ENCODE peak calls at places on chromosomes 3 and 15, in five cellular contexts. One of them, this sample, is unnamed.

GRCh38 chr3:50494136-50494535 is 9.3 kb downstream of the CACNA2D2 start:
- DNase-seq in astrocyte: no peak
- DNase-seq in activated naive CD8-positive, alpha-beta T cell treated with anti-CD3 and anti-CD28 coated beads, Interleukin-2, amount 50 U/mL, for 24 hours: no peak
- DNase-seq in right cardiac atrium: no peak
- DNase-seq in fibroblast of mammary gland: no peak
- DNase-seq in this sample: no peak

GRCh38 chr3:71694358-71694999 is 30.7 kb downstream of the EIF4E3 start:
- DNase-seq in astrocyte: peak; percentile 68
- DNase-seq in activated naive CD8-positive, alpha-beta T cell treated with anti-CD3 and anti-CD28 coated beads, Interleukin-2, amount 50 U/mL, for 24 hours: no peak
- DNase-seq in right cardiac atrium: no peak
- DNase-seq in fibroblast of mammary gland: peak; percentile 73
- DNase-seq in this sample: no peak

GRCh38 chr3:15491143-15491542 is 30.4 kb downstream of the COLQ start:
- DNase-seq in astrocyte: no peak
- DNase-seq in activated naive CD8-positive, alpha-beta T cell treated with anti-CD3 and anti-CD28 coated beads, Interleukin-2, amount 50 U/mL, for 24 hours: no peak
- DNase-seq in right cardiac atrium: no peak
- DNase-seq in fibroblast of mammary gland: no peak
- DNase-seq in this sample: no peak

GRCh38 chr3:14123308-14124222 is 1.1 kb downstream of the CHCHD4 start:
- DNase-seq in astrocyte: no peak
- DNase-seq in activated naive CD8-positive, alpha-beta T cell treated with anti-CD3 and anti-CD28 coated beads, Interleukin-2, amount 50 U/mL, for 24 hours: no peak
- DNase-seq in right cardiac atrium: no peak
- DNase-seq in fibroblast of mammary gland: no peak
- DNase-seq in this sample: no peak

GRCh38 chr3:99607151-99607550 is 31.2 kb upstream of the COL8A1 start:
- DNase-seq in astrocyte: no peak
- DNase-seq in activated naive CD8-positive, alpha-beta T cell treated with anti-CD3 and anti-CD28 coated beads, Interleukin-2, amount 50 U/mL, for 24 hours: no peak
- DNase-seq in right cardiac atrium: no peak
- DNase-seq in fibroblast of mammary gland: no peak
- DNase-seq in this sample: no peak

GRCh38 chr3:43128458-43128857 is 22.6 kb upstream of the POMGNT2 start:
- DNase-seq in astrocyte: no peak
- DNase-seq in activated naive CD8-positive, alpha-beta T cell treated with anti-CD3 and anti-CD28 coated beads, Interleukin-2, amount 50 U/mL, for 24 hours: no peak
- DNase-seq in right cardiac atrium: no peak
- DNase-seq in fibroblast of mammary gland: peak; percentile 30
- DNase-seq in this sample: no peak

GRCh38 chr3:172808969-172809546 is 58.5 kb downstream of the ECT2 start:
- DNase-seq in astrocyte: peak; percentile 35
- DNase-seq in activated naive CD8-positive, alpha-beta T cell treated with anti-CD3 and anti-CD28 coated beads, Interleukin-2, amount 50 U/mL, for 24 hours: no peak
- DNase-seq in right cardiac atrium: no peak
- DNase-seq in fibroblast of mammary gland: peak; percentile 61
- DNase-seq in this sample: no peak

GRCh38 chr3:137760341-137761098 is 3.6 kb upstream of the SOX14 start:
- DNase-seq in astrocyte: no peak
- DNase-seq in activated naive CD8-positive, alpha-beta T cell treated with anti-CD3 and anti-CD28 coated beads, Interleukin-2, amount 50 U/mL, for 24 hours: no peak
- DNase-seq in right cardiac atrium: no peak
- DNase-seq in fibroblast of mammary gland: no peak
- DNase-seq in this sample: no peak

GRCh38 chr3:2392981-2393380 is 294.3 kb downstream of the CNTN4 start:
- DNase-seq in astrocyte: no peak
- DNase-seq in activated naive CD8-positive, alpha-beta T cell treated with anti-CD3 and anti-CD28 coated beads, Interleukin-2, amount 50 U/mL, for 24 hours: no peak
- DNase-seq in right cardiac atrium: no peak
- DNase-seq in fibroblast of mammary gland: no peak
- DNase-seq in this sample: no peak

GRCh38 chr15:25060996-25061620 is 106.3 kb downstream of the SNRPN start:
- DNase-seq in astrocyte: no peak
- DNase-seq in activated naive CD8-positive, alpha-beta T cell treated with anti-CD3 and anti-CD28 coated beads, Interleukin-2, amount 50 U/mL, for 24 hours: no peak
- DNase-seq in right cardiac atrium: no peak
- DNase-seq in fibroblast of mammary gland: no peak
- DNase-seq in this sample: no peak

GRCh38 chr15:99436472-99437314 is 129.1 kb upstream of the MEF2A start:
- DNase-seq in astrocyte: no peak
- DNase-seq in activated naive CD8-positive, alpha-beta T cell treated with anti-CD3 and anti-CD28 coated beads, Interleukin-2, amount 50 U/mL, for 24 hours: no peak
- DNase-seq in right cardiac atrium: no peak
- DNase-seq in fibroblast of mammary gland: no peak
- DNase-seq in this sample: no peak

GRCh38 chr15:70491183-70491621 is 272.2 kb downstream of the UACA start:
- DNase-seq in astrocyte: peak; percentile 65
- DNase-seq in activated naive CD8-positive, alpha-beta T cell treated with anti-CD3 and anti-CD28 coated beads, Interleukin-2, amount 50 U/mL, for 24 hours: no peak
- DNase-seq in right cardiac atrium: no peak
- DNase-seq in fibroblast of mammary gland: peak; percentile 59
- DNase-seq in this sample: no peak

GRCh38 chr15:60763668-60764067 is 284.7 kb upstream of the ICE2 start:
- DNase-seq in astrocyte: no peak
- DNase-seq in activated naive CD8-positive, alpha-beta T cell treated with anti-CD3 and anti-CD28 coated beads, Interleukin-2, amount 50 U/mL, for 24 hours: no peak
- DNase-seq in right cardiac atrium: no peak
- DNase-seq in fibroblast of mammary gland: no peak
- DNase-seq in this sample: no peak

GRCh38 chr3:32398531-32398930 is 6.9 kb downstream of the CMTM7 start:
- DNase-seq in astrocyte: no peak
- DNase-seq in activated naive CD8-positive, alpha-beta T cell treated with anti-CD3 and anti-CD28 coated beads, Interleukin-2, amount 50 U/mL, for 24 hours: no peak
- DNase-seq in right cardiac atrium: peak; percentile 72
- DNase-seq in fibroblast of mammary gland: no peak
- DNase-seq in this sample: peak; percentile 68

GRCh38 chr15:99151156-99151555 is 46.3 kb downstream of the SYNM start:
- DNase-seq in astrocyte: no peak
- DNase-seq in activated naive CD8-positive, alpha-beta T cell treated with anti-CD3 and anti-CD28 coated beads, Interleukin-2, amount 50 U/mL, for 24 hours: no peak
- DNase-seq in right cardiac atrium: no peak
- DNase-seq in fibroblast of mammary gland: no peak
- DNase-seq in this sample: no peak

GRCh38 chr15:31306426-31307269 is 20.0 kb upstream of the KLF13 start:
- DNase-seq in astrocyte: peak; percentile 10
- DNase-seq in activated naive CD8-positive, alpha-beta T cell treated with anti-CD3 and anti-CD28 coated beads, Interleukin-2, amount 50 U/mL, for 24 hours: no peak
- DNase-seq in right cardiac atrium: peak; percentile 56
- DNase-seq in fibroblast of mammary gland: no peak
- DNase-seq in this sample: peak; percentile 58

GRCh38 chr3:12553921-12554391 is 2.9 kb upstream of the MKRN2 start:
- DNase-seq in astrocyte: peak; percentile 18
- DNase-seq in activated naive CD8-positive, alpha-beta T cell treated with anti-CD3 and anti-CD28 coated beads, Interleukin-2, amount 50 U/mL, for 24 hours: peak; percentile 33
- DNase-seq in right cardiac atrium: peak; percentile 35
- DNase-seq in fibroblast of mammary gland: no peak
- DNase-seq in this sample: peak; percentile 32

GRCh38 chr3:178623666-178624255 is 87.5 kb downstream of the KCNMB2 start:
- DNase-seq in astrocyte: no peak
- DNase-seq in activated naive CD8-positive, alpha-beta T cell treated with anti-CD3 and anti-CD28 coated beads, Interleukin-2, amount 50 U/mL, for 24 hours: no peak
- DNase-seq in right cardiac atrium: no peak
- DNase-seq in fibroblast of mammary gland: no peak
- DNase-seq in this sample: no peak

GRCh38 chr3:143188881-143189280 is 69.3 kb downstream of the CHST2 start:
- DNase-seq in astrocyte: no peak
- DNase-seq in activated naive CD8-positive, alpha-beta T cell treated with anti-CD3 and anti-CD28 coated beads, Interleukin-2, amount 50 U/mL, for 24 hours: no peak
- DNase-seq in right cardiac atrium: no peak
- DNase-seq in fibroblast of mammary gland: peak; percentile 68
- DNase-seq in this sample: no peak

GRCh38 chr3:161069441-161070251 is 35.5 kb downstream of the B3GALNT1 start:
- DNase-seq in astrocyte: peak; percentile 86
- DNase-seq in activated naive CD8-positive, alpha-beta T cell treated with anti-CD3 and anti-CD28 coated beads, Interleukin-2, amount 50 U/mL, for 24 hours: no peak
- DNase-seq in right cardiac atrium: no peak
- DNase-seq in fibroblast of mammary gland: peak; percentile 82
- DNase-seq in this sample: no peak

GRCh38 chr3:47250309-47251060 is 32.1 kb downstream of the KIF9 start:
- DNase-seq in astrocyte: no peak
- DNase-seq in activated naive CD8-positive, alpha-beta T cell treated with anti-CD3 and anti-CD28 coated beads, Interleukin-2, amount 50 U/mL, for 24 hours: no peak
- DNase-seq in right cardiac atrium: peak; percentile 26
- DNase-seq in fibroblast of mammary gland: peak; percentile 42
- DNase-seq in this sample: peak; percentile 47

GRCh38 chr3:179067839-179068238 is 3.8 kb downstream of the ZMAT3 start:
- DNase-seq in astrocyte: no peak
- DNase-seq in activated naive CD8-positive, alpha-beta T cell treated with anti-CD3 and anti-CD28 coated beads, Interleukin-2, amount 50 U/mL, for 24 hours: no peak
- DNase-seq in right cardiac atrium: no peak
- DNase-seq in fibroblast of mammary gland: no peak
- DNase-seq in this sample: no peak

GRCh38 chr3:11995061-11995460 is 9.1 kb upstream of the SYN2 start:
- DNase-seq in astrocyte: no peak
- DNase-seq in activated naive CD8-positive, alpha-beta T cell treated with anti-CD3 and anti-CD28 coated beads, Interleukin-2, amount 50 U/mL, for 24 hours: no peak
- DNase-seq in right cardiac atrium: no peak
- DNase-seq in fibroblast of mammary gland: no peak
- DNase-seq in this sample: no peak

GRCh38 chr3:175965036-175965435 is 1105.9 kb downstream of the NAALADL2 start:
- DNase-seq in astrocyte: peak; percentile 39
- DNase-seq in activated naive CD8-positive, alpha-beta T cell treated with anti-CD3 and anti-CD28 coated beads, Interleukin-2, amount 50 U/mL, for 24 hours: no peak
- DNase-seq in right cardiac atrium: no peak
- DNase-seq in fibroblast of mammary gland: no peak
- DNase-seq in this sample: no peak

GRCh38 chr15:62920569-62921502 is 121.7 kb upstream of the TPM1 start:
- DNase-seq in astrocyte: peak; percentile 53
- DNase-seq in activated naive CD8-positive, alpha-beta T cell treated with anti-CD3 and anti-CD28 coated beads, Interleukin-2, amount 50 U/mL, for 24 hours: no peak
- DNase-seq in right cardiac atrium: no peak
- DNase-seq in fibroblast of mammary gland: peak; percentile 68
- DNase-seq in this sample: no peak

GRCh38 chr3:163914567-163914966 is 1163.7 kb downstream of the SI start:
- DNase-seq in astrocyte: no peak
- DNase-seq in activated naive CD8-positive, alpha-beta T cell treated with anti-CD3 and anti-CD28 coated beads, Interleukin-2, amount 50 U/mL, for 24 hours: no peak
- DNase-seq in right cardiac atrium: no peak
- DNase-seq in fibroblast of mammary gland: no peak
- DNase-seq in this sample: no peak

GRCh38 chr15:40511472-40512133 is 40.8 kb downstream of the CHST14 start:
- DNase-seq in astrocyte: no peak
- DNase-seq in activated naive CD8-positive, alpha-beta T cell treated with anti-CD3 and anti-CD28 coated beads, Interleukin-2, amount 50 U/mL, for 24 hours: peak; percentile 26
- DNase-seq in right cardiac atrium: peak; percentile 85
- DNase-seq in fibroblast of mammary gland: peak; percentile 35
- DNase-seq in this sample: peak; percentile 84

GRCh38 chr3:179608931-179609720 is 4.5 kb downstream of the NDUFB5 start:
- DNase-seq in astrocyte: no peak
- DNase-seq in activated naive CD8-positive, alpha-beta T cell treated with anti-CD3 and anti-CD28 coated beads, Interleukin-2, amount 50 U/mL, for 24 hours: no peak
- DNase-seq in right cardiac atrium: no peak
- DNase-seq in fibroblast of mammary gland: no peak
- DNase-seq in this sample: no peak

GRCh38 chr15:74174216-74174965 is 881 bp downstream of the ISLR start:
- DNase-seq in astrocyte: no peak
- DNase-seq in activated naive CD8-positive, alpha-beta T cell treated with anti-CD3 and anti-CD28 coated beads, Interleukin-2, amount 50 U/mL, for 24 hours: no peak
- DNase-seq in right cardiac atrium: peak; percentile 33
- DNase-seq in fibroblast of mammary gland: no peak
- DNase-seq in this sample: no peak

GRCh38 chr3:37114251-37115145 is 59.9 kb downstream of the LRRFIP2 start:
- DNase-seq in astrocyte: peak; percentile 91
- DNase-seq in activated naive CD8-positive, alpha-beta T cell treated with anti-CD3 and anti-CD28 coated beads, Interleukin-2, amount 50 U/mL, for 24 hours: no peak
- DNase-seq in right cardiac atrium: no peak
- DNase-seq in fibroblast of mammary gland: peak; percentile 92
- DNase-seq in this sample: no peak

GRCh38 chr3:100796556-100796955 is 87.3 kb downstream of the TFG start:
- DNase-seq in astrocyte: peak; percentile 26
- DNase-seq in activated naive CD8-positive, alpha-beta T cell treated with anti-CD3 and anti-CD28 coated beads, Interleukin-2, amount 50 U/mL, for 24 hours: no peak
- DNase-seq in right cardiac atrium: no peak
- DNase-seq in fibroblast of mammary gland: peak; percentile 54
- DNase-seq in this sample: no peak

GRCh38 chr3:113534365-113534764 is 2.0 kb downstream of the SIDT1 start:
- DNase-seq in astrocyte: no peak
- DNase-seq in activated naive CD8-positive, alpha-beta T cell treated with anti-CD3 and anti-CD28 coated beads, Interleukin-2, amount 50 U/mL, for 24 hours: peak; percentile 14
- DNase-seq in right cardiac atrium: no peak
- DNase-seq in fibroblast of mammary gland: no peak
- DNase-seq in this sample: no peak

GRCh38 chr15:70284438-70285214 is 186.9 kb upstream of the TLE3 start:
- DNase-seq in astrocyte: no peak
- DNase-seq in activated naive CD8-positive, alpha-beta T cell treated with anti-CD3 and anti-CD28 coated beads, Interleukin-2, amount 50 U/mL, for 24 hours: no peak
- DNase-seq in right cardiac atrium: no peak
- DNase-seq in fibroblast of mammary gland: no peak
- DNase-seq in this sample: no peak

GRCh38 chr3:13277130-13277783 is 142.9 kb downstream of the NUP210 start:
- DNase-seq in astrocyte: no peak
- DNase-seq in activated naive CD8-positive, alpha-beta T cell treated with anti-CD3 and anti-CD28 coated beads, Interleukin-2, amount 50 U/mL, for 24 hours: no peak
- DNase-seq in right cardiac atrium: no peak
- DNase-seq in fibroblast of mammary gland: no peak
- DNase-seq in this sample: no peak

GRCh38 chr15:59062985-59063384 is 42.0 kb upstream of the CCNB2 start:
- DNase-seq in astrocyte: no peak
- DNase-seq in activated naive CD8-positive, alpha-beta T cell treated with anti-CD3 and anti-CD28 coated beads, Interleukin-2, amount 50 U/mL, for 24 hours: no peak
- DNase-seq in right cardiac atrium: no peak
- DNase-seq in fibroblast of mammary gland: peak; percentile 55
- DNase-seq in this sample: no peak